ENCODE peak calls at places on chromosome 6, in five cellular contexts. One of them, this sample, is unnamed.

GRCh38 chr6:168162366-168162765 is 83.4 kb upstream of the FRMD1 start:
- DNase-seq in ovary: no peak
- DNase-seq in NCI-H1417: no peak
- DNase-seq in NCI-H524 treated with DMSO at 0.1 percent for 48 hours: no peak
- DNase-seq in activated T-cell treated with anti-CD3 and anti-CD28 coated beads, Interleukin-2, amount 50 U/mL, for 48 hours: no peak
- DNase-seq in this sample: no peak

GRCh38 chr6:96499781-96500180 is 21.8 kb upstream of the UFL1 start:
- DNase-seq in ovary: no peak
- DNase-seq in NCI-H524 treated with DMSO at 0.1 percent for 48 hours: no peak
- DNase-seq in activated T-cell treated with anti-CD3 and anti-CD28 coated beads, Interleukin-2, amount 50 U/mL, for 48 hours: peak
- DNase-seq in NCI-H1417: no peak
- DNase-seq in this sample: peak

GRCh38 chr6:112221561-112221960 is 32.8 kb downstream of the LAMA4 start:
- DNase-seq in NCI-H1417: no peak
- DNase-seq in ovary: no peak
- DNase-seq in NCI-H524 treated with DMSO at 0.1 percent for 48 hours: no peak
- DNase-seq in activated T-cell treated with anti-CD3 and anti-CD28 coated beads, Interleukin-2, amount 50 U/mL, for 48 hours: no peak
- DNase-seq in this sample: no peak

GRCh38 chr6:158067436-158068015 is 85.9 kb downstream of the SYNJ2 start:
- DNase-seq in NCI-H1417: no peak
- DNase-seq in activated T-cell treated with anti-CD3 and anti-CD28 coated beads, Interleukin-2, amount 50 U/mL, for 48 hours: no peak
- DNase-seq in NCI-H524 treated with DMSO at 0.1 percent for 48 hours: no peak
- DNase-seq in ovary: no peak
- DNase-seq in this sample: no peak

GRCh38 chr6:21342496-21342895 is 251.1 kb upstream of the SOX4 start:
- DNase-seq in NCI-H1417: no peak
- DNase-seq in ovary: no peak
- DNase-seq in activated T-cell treated with anti-CD3 and anti-CD28 coated beads, Interleukin-2, amount 50 U/mL, for 48 hours: no peak
- DNase-seq in NCI-H524 treated with DMSO at 0.1 percent for 48 hours: no peak
- DNase-seq in this sample: no peak

GRCh38 chr6:170063431-170063830 is 227.4 kb downstream of the DLL1 start:
- DNase-seq in activated T-cell treated with anti-CD3 and anti-CD28 coated beads, Interleukin-2, amount 50 U/mL, for 48 hours: no peak
- DNase-seq in NCI-H1417: no peak
- DNase-seq in NCI-H524 treated with DMSO at 0.1 percent for 48 hours: no peak
- DNase-seq in ovary: peak
- DNase-seq in this sample: no peak

GRCh38 chr6:11653028-11653583 is 115.6 kb downstream of the TMEM170B start:
- DNase-seq in NCI-H524 treated with DMSO at 0.1 percent for 48 hours: no peak
- DNase-seq in activated T-cell treated with anti-CD3 and anti-CD28 coated beads, Interleukin-2, amount 50 U/mL, for 48 hours: peak
- DNase-seq in ovary: peak
- DNase-seq in NCI-H1417: peak
- DNase-seq in this sample: peak

GRCh38 chr6:121515615-121516265 is 80.3 kb downstream of the GJA1 start:
- DNase-seq in NCI-H1417: no peak
- DNase-seq in NCI-H524 treated with DMSO at 0.1 percent for 48 hours: no peak
- DNase-seq in ovary: no peak
- DNase-seq in activated T-cell treated with anti-CD3 and anti-CD28 coated beads, Interleukin-2, amount 50 U/mL, for 48 hours: no peak
- DNase-seq in this sample: no peak

GRCh38 chr6:26240981-26241770 is 123.8 kb upstream of the BTN3A2 start:
- DNase-seq in NCI-H1417: no peak
- DNase-seq in NCI-H524 treated with DMSO at 0.1 percent for 48 hours: no peak
- DNase-seq in ovary: no peak
- DNase-seq in activated T-cell treated with anti-CD3 and anti-CD28 coated beads, Interleukin-2, amount 50 U/mL, for 48 hours: peak
- DNase-seq in this sample: no peak

GRCh38 chr6:40436685-40437604 is 150.2 kb downstream of the LRFN2 start:
- DNase-seq in ovary: no peak
- DNase-seq in NCI-H1417: no peak
- DNase-seq in activated T-cell treated with anti-CD3 and anti-CD28 coated beads, Interleukin-2, amount 50 U/mL, for 48 hours: peak
- DNase-seq in NCI-H524 treated with DMSO at 0.1 percent for 48 hours: no peak
- DNase-seq in this sample: no peak

GRCh38 chr6:30683980-30684338 is 2.5 kb downstream of the PPP1R18 start:
- DNase-seq in activated T-cell treated with anti-CD3 and anti-CD28 coated beads, Interleukin-2, amount 50 U/mL, for 48 hours: no peak
- DNase-seq in NCI-H1417: no peak
- DNase-seq in ovary: no peak
- DNase-seq in NCI-H524 treated with DMSO at 0.1 percent for 48 hours: no peak
- DNase-seq in this sample: no peak

GRCh38 chr6:90219168-90219985 is 77.3 kb downstream of the BACH2 start:
- DNase-seq in NCI-H524 treated with DMSO at 0.1 percent for 48 hours: peak
- DNase-seq in NCI-H1417: peak
- DNase-seq in activated T-cell treated with anti-CD3 and anti-CD28 coated beads, Interleukin-2, amount 50 U/mL, for 48 hours: no peak
- DNase-seq in ovary: peak
- DNase-seq in this sample: no peak

GRCh38 chr6:46865221-46865620 is 56.5 kb downstream of the ADGRF5 start:
- DNase-seq in ovary: no peak
- DNase-seq in activated T-cell treated with anti-CD3 and anti-CD28 coated beads, Interleukin-2, amount 50 U/mL, for 48 hours: no peak
- DNase-seq in NCI-H1417: no peak
- DNase-seq in NCI-H524 treated with DMSO at 0.1 percent for 48 hours: no peak
- DNase-seq in this sample: no peak

GRCh38 chr6:88725111-88725711 is 238.2 kb downstream of the RNGTT start:
- DNase-seq in ovary: peak
- DNase-seq in activated T-cell treated with anti-CD3 and anti-CD28 coated beads, Interleukin-2, amount 50 U/mL, for 48 hours: peak
- DNase-seq in NCI-H1417: no peak
- DNase-seq in NCI-H524 treated with DMSO at 0.1 percent for 48 hours: no peak
- DNase-seq in this sample: no peak

GRCh38 chr6:160036790-160037206 is 67.9 kb downstream of the IGF2R start:
- DNase-seq in NCI-H524 treated with DMSO at 0.1 percent for 48 hours: no peak
- DNase-seq in activated T-cell treated with anti-CD3 and anti-CD28 coated beads, Interleukin-2, amount 50 U/mL, for 48 hours: no peak
- DNase-seq in NCI-H1417: no peak
- DNase-seq in ovary: no peak
- DNase-seq in this sample: no peak

GRCh38 chr6:157317129-157317814 is 6.0 kb downstream of the TMEM242 start:
- DNase-seq in NCI-H1417: no peak
- DNase-seq in ovary: peak
- DNase-seq in NCI-H524 treated with DMSO at 0.1 percent for 48 hours: no peak
- DNase-seq in activated T-cell treated with anti-CD3 and anti-CD28 coated beads, Interleukin-2, amount 50 U/mL, for 48 hours: peak
- DNase-seq in this sample: peak

GRCh38 chr6:100693249-100693927 is 187.7 kb downstream of the ASCC3 start:
- DNase-seq in NCI-H524 treated with DMSO at 0.1 percent for 48 hours: no peak
- DNase-seq in NCI-H1417: no peak
- DNase-seq in activated T-cell treated with anti-CD3 and anti-CD28 coated beads, Interleukin-2, amount 50 U/mL, for 48 hours: no peak
- DNase-seq in ovary: no peak
- DNase-seq in this sample: no peak

GRCh38 chr6:123415844-123416468 is 220.8 kb downstream of the TRDN start:
- DNase-seq in activated T-cell treated with anti-CD3 and anti-CD28 coated beads, Interleukin-2, amount 50 U/mL, for 48 hours: peak
- DNase-seq in ovary: peak
- DNase-seq in NCI-H524 treated with DMSO at 0.1 percent for 48 hours: peak
- DNase-seq in NCI-H1417: peak
- DNase-seq in this sample: peak